ENCODE peak calls at places on chromosomes 11 and 22, in six cellular contexts. C is IMR-90, D is colonic mucosa, H is nephron progenitor cell, J is stomach, B is HFFc6. Z is an unnamed sample.
A peak's percentile ranks its signal among the peaks of the same experiment; 100 is the strongest.

GRCh38 chr11:77547863-77548551 is 41.7 kb upstream of the AQP11 start:
- DNase-seq in C (peak; percentile 79), D (peak; percentile 65), H (peak; percentile 34), J (no peak), B (peak; percentile 67), Z (peak; percentile 68)

GRCh38 chr22:40642316-40642715 is 5.8 kb upstream of the MRTFA start:
- DNase-seq in C (no peak), D (no peak), H (no peak), J (no peak), B (no peak), Z (no peak)

GRCh38 chr22:49390954-49391353 is 436.7 kb downstream of the BRD1 start:
- DNase-seq in C (no peak), D (no peak), H (no peak), J (peak; percentile 14), B (no peak), Z (no peak)

GRCh38 chr11:35295751-35296150 is 123.6 kb downstream of the SLC1A2 start:
- DNase-seq in C (no peak), D (no peak), H (no peak), J (no peak), B (no peak), Z (no peak)

GRCh38 chr11:67033661-67034166 is 10.8 kb downstream of the SYT12 start:
- DNase-seq in C (peak; percentile 99), D (no peak), H (no peak), J (no peak), B (peak; percentile 96), Z (no peak)

GRCh38 chr22:48145738-48146137 is 1383.3 kb downstream of the TBC1D22A start:
- DNase-seq in C (no peak), D (no peak), H (no peak), J (no peak), B (no peak), Z (no peak)

GRCh38 chr11:117073539-117073938 is 24.7 kb downstream of the SIK3 start:
- DNase-seq in C (no peak), D (no peak), H (no peak), J (no peak), B (no peak), Z (no peak)

GRCh38 chr11:92295175-92296137 is 70.8 kb downstream of the FAT3 start:
- DNase-seq in C (peak; percentile 33), D (peak; percentile 73), H (no peak), J (peak; percentile 35), B (peak; percentile 10), Z (no peak)

GRCh38 chr11:67698247-67698646 is 23.8 kb upstream of the ALDH3B2 start:
- DNase-seq in C (no peak), D (no peak), H (no peak), J (no peak), B (peak; percentile 25), Z (no peak)

GRCh38 chr11:11742486-11742885 is 99.3 kb upstream of the USP47 start:
- DNase-seq in C (no peak), D (no peak), H (no peak), J (no peak), B (no peak), Z (no peak)

GRCh38 chr11:90874281-90874680 is 651.4 kb upstream of the CHORDC1 start:
- DNase-seq in C (no peak), D (no peak), H (no peak), J (no peak), B (no peak), Z (no peak)

GRCh38 chr11:269146-269890 is 8.9 kb upstream of the NLRP6 start:
- DNase-seq in C (no peak), D (peak; percentile 23), H (no peak), J (no peak), B (no peak), Z (peak; percentile 76)

GRCh38 chr22:31952094-31952401 is 7.7 kb downstream of the YWHAH start:
- DNase-seq in C (no peak), D (no peak), H (no peak), J (no peak), B (peak; percentile 9), Z (no peak)

GRCh38 chr22:19822301-19823117 is 32.2 kb downstream of the GNB1L start:
- DNase-seq in C (no peak), D (no peak), H (no peak), J (peak; percentile 42), B (no peak), Z (no peak)

GRCh38 chr11:18769802-18770456 is 21.7 kb downstream of the PTPN5 start:
- DNase-seq in C (no peak), D (peak; percentile 53), H (no peak), J (no peak), B (no peak), Z (peak; percentile 55)

GRCh38 chr22:46036558-46037408 is 59.8 kb upstream of the WNT7B start:
- DNase-seq in C (no peak), D (peak; percentile 36), H (no peak), J (peak; percentile 58), B (no peak), Z (no peak)

GRCh38 chr11:36131719-36132349 is 157.4 kb downstream of the COMMD9 start:
- DNase-seq in C (peak; percentile 63), D (peak; percentile 27), H (peak; percentile 48), J (peak; percentile 30), B (peak; percentile 35), Z (peak; percentile 58)

GRCh38 chr11:55701429-55701828 is 39.4 kb downstream of the OR4C6 start:
- DNase-seq in C (no peak), D (no peak), H (no peak), J (no peak), B (no peak), Z (no peak)

GRCh38 chr11:8045839-8046238 is 35.2 kb upstream of the TUB start:
- DNase-seq in C (no peak), D (no peak), H (no peak), J (no peak), B (no peak), Z (no peak)

GRCh38 chr22:44131412-44131811 is 49.3 kb upstream of the PARVG start:
- DNase-seq in C (no peak), D (no peak), H (no peak), J (no peak), B (no peak), Z (no peak)

GRCh38 chr22:39946571-39947407 is 13.4 kb upstream of the TMA7B start:
- DNase-seq in C (no peak), D (no peak), H (no peak), J (no peak), B (no peak), Z (no peak)

GRCh38 chr11:133408402-133408801 is 123.9 kb downstream of the OPCML start:
- DNase-seq in C (no peak), D (no peak), H (no peak), J (no peak), B (no peak), Z (no peak)

GRCh38 chr22:37485006-37485713 is 1.0 kb downstream of the MFNG start:
- DNase-seq in C (no peak), D (no peak), H (no peak), J (no peak), B (no peak), Z (peak; percentile 71)

GRCh38 chr22:25105817-25106650 is 93.6 kb upstream of the CRYBB3 start:
- DNase-seq in C (no peak), D (no peak), H (no peak), J (no peak), B (no peak), Z (no peak)

DNA sequence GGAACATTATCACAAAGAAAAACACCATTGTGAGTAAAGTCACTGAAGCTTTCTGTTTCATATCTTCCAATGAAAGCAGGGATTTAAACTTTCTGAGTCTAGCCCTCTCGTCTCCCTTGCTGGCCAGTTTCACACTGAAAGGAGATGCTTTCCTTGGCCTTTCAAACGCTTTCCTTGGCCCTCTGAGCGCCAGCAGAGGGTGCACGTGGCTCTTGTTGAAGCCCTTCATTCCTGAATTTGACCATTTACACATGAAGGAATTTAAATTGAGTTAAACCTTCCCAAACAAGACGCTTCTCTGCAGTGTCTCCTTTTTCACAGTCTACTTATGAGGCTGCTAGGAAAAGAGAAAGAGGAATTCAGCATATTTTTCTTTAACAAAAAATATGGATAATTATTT is 21.5 kb downstream of the NNMT start:
- DNase-seq in C (peak; percentile 67), D (peak; percentile 40), H (peak; percentile 37), J (no peak), B (peak; percentile 39), Z (no peak)
- TF ChIP-seq CTCF in C (peak; percentile 62), D (no peak), H (peak; percentile 39), J (no peak), B (peak; percentile 70), Z (no peak)

GRCh38 chr11:120597250-120597649 is 85.7 kb downstream of the GRIK4 start:
- DNase-seq in C (no peak), D (no peak), H (no peak), J (no peak), B (no peak), Z (no peak)

GRCh38 chr11:120599816-120600420 is 88.4 kb downstream of the GRIK4 start:
- DNase-seq in C (no peak), D (no peak), H (peak; percentile 17), J (no peak), B (no peak), Z (no peak)

GRCh38 chr11:120590472-120590871 is 78.9 kb downstream of the GRIK4 start:
- DNase-seq in C (peak; percentile 33), D (no peak), H (no peak), J (no peak), B (no peak), Z (no peak)

GRCh38 chr11:120598517-120599209 is 87.1 kb downstream of the GRIK4 start:
- DNase-seq in C (no peak), D (no peak), H (no peak), J (no peak), B (no peak), Z (no peak)

DNA sequence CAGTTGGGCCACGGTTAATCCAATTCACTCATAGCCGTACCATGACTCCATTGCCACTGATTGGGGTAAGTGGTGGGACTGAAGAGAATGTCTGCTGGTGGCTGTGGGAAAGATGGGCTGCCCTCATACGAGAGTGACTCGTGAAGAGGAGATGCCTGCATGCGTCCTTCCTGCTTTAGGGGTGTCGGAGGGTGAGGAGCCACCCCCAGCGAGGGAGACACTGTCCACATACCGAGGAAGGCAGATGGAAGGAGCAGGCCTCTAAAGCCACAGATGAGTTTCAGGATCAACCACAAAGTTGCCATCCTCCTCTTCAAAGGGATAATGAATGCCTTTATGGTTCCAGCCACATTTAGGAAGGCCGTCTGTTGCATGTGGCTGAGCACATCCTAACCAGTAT is 83.2 kb downstream of the GRIK4 start:
- DNase-seq in C (no peak), D (no peak), H (no peak), J (no peak), B (no peak), Z (no peak)
- TF ChIP-seq CTCF in C (no peak), D (no peak), H (no peak), J (no peak), B (no peak), Z (no peak)

GRCh38 chr22:21966643-21967516 is 14.2 kb upstream of the PPM1F start:
- DNase-seq in C (no peak), D (no peak), H (no peak), J (no peak), B (no peak), Z (no peak)
- TF ChIP-seq CTCF in C (no peak), D (no peak), H (no peak), J (no peak), B (no peak), Z (no peak)

DNA sequence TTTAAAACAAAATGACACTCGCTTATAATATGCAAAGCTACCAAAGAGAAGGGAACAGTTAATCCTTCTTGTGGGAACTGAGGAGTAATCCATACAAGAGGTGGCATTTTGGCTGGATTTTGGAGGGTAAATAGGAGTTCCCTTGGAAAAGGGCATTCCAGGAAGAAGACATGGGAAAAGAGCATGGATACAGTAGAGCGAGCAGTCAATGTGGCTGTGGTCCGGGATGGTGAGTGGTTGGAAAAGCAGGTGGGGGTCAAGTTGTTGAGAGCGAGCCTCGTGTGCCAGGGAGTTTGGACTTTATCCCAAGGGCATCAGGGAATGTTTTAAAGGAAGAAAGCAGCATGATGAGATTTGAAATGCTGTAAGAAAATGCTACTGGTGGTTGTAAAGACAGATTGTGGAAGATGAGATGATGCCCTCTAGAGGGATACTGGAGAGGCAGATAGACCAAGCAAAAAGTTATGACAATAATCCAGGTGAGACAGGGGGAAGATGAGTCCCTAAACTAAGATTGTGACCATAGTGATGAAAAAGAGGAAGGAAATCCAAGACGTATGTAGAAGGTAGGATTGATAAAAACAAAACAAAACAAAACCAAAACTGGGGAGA is 3.8 kb upstream of the MMP7 start:
- DNase-seq in C (no peak), D (no peak), H (no peak), J (no peak), B (no peak), Z (peak; percentile 28)
- TF ChIP-seq CTCF in C (peak; percentile 10), D (no peak), H (no peak), J (no peak), B (peak; percentile 46), Z (peak; percentile 35)

Z was measured in GM13977.